ENCODE peak calls at places on chromosomes 12 and 14, in ten cellular contexts. K, A, Y, H, C, F, J, B, M and V are unnamed samples.

GRCh38 chr12:95243497-95244183 is 26.0 kb downstream of the VEZT start:
- DNase-seq in K (no peak), A (no peak), Y (no peak), H (no peak), C (no peak), F (no peak), J (no peak), B (no peak), M (no peak), V (no peak)

GRCh38 chr14:102805454-102805891 is 28.2 kb downstream of the TRAF3 start:
- DNase-seq in K (no peak), A (no peak), Y (no peak), H (peak; percentile 10), C (no peak), F (no peak), J (no peak), B (peak; percentile 34), M (peak; percentile 23), V (no peak)

GRCh38 chr14:101357559-101358319 is 203.6 kb upstream of the DIO3 start:
- DNase-seq in K (no peak), A (no peak), Y (no peak), H (no peak), C (no peak), F (no peak), J (no peak), B (no peak), M (no peak), V (no peak)

GRCh38 chr14:95537298-95538089 is 2.6 kb downstream of the GLRX5 start:
- DNase-seq in K (no peak), A (no peak), Y (no peak), H (no peak), C (no peak), F (no peak), J (no peak), B (no peak), M (no peak), V (no peak)

GRCh38 chr14:68444449-68445168 is 348.3 kb downstream of the ZFP36L1 start:
- DNase-seq in K (no peak), A (no peak), Y (no peak), H (no peak), C (no peak), F (no peak), J (no peak), B (peak; percentile 60), M (peak; percentile 74), V (no peak)

GRCh38 chr14:106848330-106849121 is 1322.1 kb downstream of the TMEM121 start:
- DNase-seq in K (no peak), A (peak; percentile 47), Y (no peak), H (no peak), C (no peak), F (no peak), J (no peak), B (no peak), M (no peak), V (no peak)

GRCh38 chr12:20445693-20446092 is 77.4 kb downstream of the PDE3A start:
- DNase-seq in K (no peak), A (no peak), Y (no peak), H (no peak), C (no peak), F (no peak), J (no peak), B (peak; percentile 42), M (no peak), V (no peak)

GRCh38 chr12:46402451-46402850 is 29.9 kb upstream of the SLC38A2 start:
- DNase-seq in K (no peak), A (no peak), Y (no peak), H (peak; percentile 97), C (no peak), F (no peak), J (no peak), B (peak; percentile 82), M (peak; percentile 98), V (no peak)

GRCh38 chr14:21192447-21192822 is 36.6 kb upstream of the OR5AU1 start:
- DNase-seq in K (no peak), A (no peak), Y (no peak), H (no peak), C (no peak), F (no peak), J (no peak), B (no peak), M (no peak), V (no peak)

GRCh38 chr14:64234877-64235651 is 59.1 kb downstream of the ESR2 start:
- DNase-seq in K (no peak), A (peak; percentile 46), Y (no peak), H (no peak), C (no peak), F (no peak), J (no peak), B (peak; percentile 67), M (peak; percentile 36), V (peak; percentile 46)

DNA sequence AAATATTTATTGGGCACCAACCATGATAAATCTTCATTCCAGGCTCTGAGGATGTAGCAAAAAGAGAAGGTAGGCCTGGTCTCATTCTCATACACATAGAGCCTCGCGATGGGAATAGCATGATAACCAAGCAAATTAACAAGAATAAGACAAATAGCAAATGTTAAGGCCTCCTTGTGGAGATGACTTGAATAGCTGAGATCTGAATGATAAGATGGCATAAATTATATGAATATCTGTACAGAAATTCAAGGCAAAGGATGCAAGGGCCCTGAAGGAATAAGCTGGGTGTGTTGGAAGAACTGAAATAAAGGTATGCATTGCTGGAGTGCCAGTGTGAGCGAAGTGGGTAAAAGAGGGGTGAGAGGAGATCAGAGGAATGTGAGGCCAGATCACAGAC is 114.8 kb downstream of the ALX1 start:
- DNase-seq in K (no peak), A (no peak), Y (no peak), H (no peak), C (no peak), F (no peak), J (no peak), B (no peak), M (no peak), V (no peak)
- TF ChIP-seq CTCF in K (no peak), A (no peak), Y (no peak), H (no peak), C (no peak), F (no peak), J (no peak), B (no peak), M (no peak), V (no peak)

GRCh38 chr12:11580125-11580751 is 69.2 kb upstream of the ETV6 start:
- DNase-seq in K (no peak), A (peak; percentile 56), Y (no peak), H (peak; percentile 91), C (no peak), F (no peak), J (no peak), B (peak; percentile 94), M (peak; percentile 93), V (no peak)

GRCh38 chr12:11581179-11581755 is 68.2 kb upstream of the ETV6 start:
- DNase-seq in K (peak; percentile 50), A (no peak), Y (peak; percentile 13), H (peak; percentile 39), C (peak; percentile 61), F (peak; percentile 86), J (peak; percentile 71), B (peak; percentile 88), M (peak; percentile 88), V (peak; percentile 35)

GRCh38 chr12:11576104-11576503 is 73.4 kb upstream of the ETV6 start:
- DNase-seq in K (no peak), A (peak; percentile 54), Y (no peak), H (no peak), C (no peak), F (no peak), J (no peak), B (peak; percentile 74), M (peak; percentile 30), V (no peak)

GRCh38 chr12:11578461-11578993 is 70.9 kb upstream of the ETV6 start:
- DNase-seq in K (no peak), A (peak; percentile 78), Y (no peak), H (no peak), C (no peak), F (no peak), J (no peak), B (no peak), M (no peak), V (no peak)

DNA sequence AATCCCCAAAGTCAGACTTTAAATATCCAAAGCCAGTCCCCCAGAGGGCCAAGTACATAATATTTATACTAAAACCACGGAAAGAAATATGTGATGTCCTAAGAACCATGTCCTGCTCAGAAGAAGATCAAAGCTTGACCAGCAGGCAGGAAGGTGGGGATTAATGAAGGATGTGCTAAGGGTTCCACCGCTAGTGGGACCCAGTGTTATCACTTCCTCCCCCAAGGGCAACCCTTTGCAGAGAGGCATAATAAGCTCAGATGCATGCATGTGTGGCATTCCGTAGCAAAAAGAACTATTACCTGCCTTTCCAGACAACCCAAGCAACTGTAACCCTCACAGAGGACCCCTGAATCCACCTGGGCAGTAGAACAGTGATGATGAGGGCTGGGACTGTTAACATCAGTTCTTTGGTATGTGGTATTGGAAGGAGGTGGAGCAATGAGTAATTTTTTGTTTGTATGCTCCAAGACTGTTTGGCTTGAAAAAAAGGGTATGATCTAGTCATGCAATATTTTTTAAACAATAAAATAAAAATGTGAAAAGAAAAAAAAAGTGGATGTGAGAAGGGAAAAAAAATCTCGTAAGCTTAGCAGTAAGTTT is 71.7 kb upstream of the ETV6 start:
- DNase-seq in K (no peak), A (no peak), Y (no peak), H (no peak), C (no peak), F (no peak), J (no peak), B (no peak), M (no peak), V (no peak)
- TF ChIP-seq CTCF in K (no peak), A (peak; percentile 37), Y (no peak), H (no peak), C (no peak), F (no peak), J (no peak), B (no peak), M (no peak), V (no peak)

DNA sequence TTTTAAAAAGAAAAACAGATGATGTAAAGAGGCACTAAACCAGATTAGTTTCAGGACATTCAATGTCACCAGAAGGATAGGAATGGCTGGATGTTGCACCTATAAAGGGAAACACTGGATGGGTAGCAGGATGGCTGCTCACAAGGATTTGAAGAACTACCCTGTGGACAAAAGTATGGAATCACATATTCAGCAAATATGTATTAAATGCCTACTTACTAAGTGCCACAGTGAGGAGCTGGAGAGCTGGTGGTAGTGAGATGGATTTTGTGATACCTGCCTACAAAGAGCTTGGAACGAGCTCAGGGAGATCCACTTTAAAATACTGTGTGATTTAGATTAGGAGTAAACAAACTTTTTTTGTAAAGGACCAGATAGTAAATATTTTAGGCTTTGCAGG is 316.2 kb downstream of the PAWR start:
- DNase-seq in K (no peak), A (no peak), Y (no peak), H (no peak), C (no peak), F (no peak), J (no peak), B (no peak), M (no peak), V (no peak)
- TF ChIP-seq CTCF in K (no peak), A (no peak), Y (no peak), H (no peak), C (no peak), F (no peak), J (no peak), B (no peak), M (no peak), V (no peak)

DNA sequence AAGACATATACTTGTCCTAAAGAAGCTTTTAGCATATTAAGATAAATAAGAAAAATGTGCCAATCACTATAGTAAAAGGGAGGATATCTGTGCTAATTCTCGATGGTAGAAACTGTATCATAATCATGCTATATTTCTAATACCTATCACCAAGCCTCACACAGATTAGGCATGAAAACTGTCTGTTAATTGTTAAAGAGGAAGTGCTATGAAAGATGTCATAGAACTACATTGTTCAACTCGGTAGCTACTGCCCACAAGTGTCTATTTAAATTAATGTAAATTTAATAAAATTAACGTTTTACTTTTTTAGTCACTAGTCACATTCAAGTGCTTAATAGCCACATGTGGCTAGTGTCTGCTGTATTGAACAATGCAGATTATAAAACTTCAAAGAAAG is 77.5 kb upstream of the KICS2 start:
- DNase-seq in K (no peak), A (no peak), Y (no peak), H (no peak), C (no peak), F (no peak), J (no peak), B (no peak), M (no peak), V (no peak)
- TF ChIP-seq CTCF in K (no peak), A (no peak), Y (no peak), H (no peak), C (no peak), F (no peak), J (no peak), B (no peak), M (no peak), V (no peak)